ENCODE peak calls at places on chromosomes 16 and 17, in ten cellular contexts. C is BJ; B is astrocyte; X is RPMI7951; O is neural crest cell; H is upper lobe of right lung; N is activated CD4-positive, alpha-beta memory T cell treated with anti-CD3 and anti-CD28 coated beads, Interleukin-2, amount 10 ng/mL, durations not matched to agents 7 days and 5 days; V is WTC11; Y is H9; T is CD8-positive, alpha-beta memory T cell. M is an unnamed sample.

GRCh38 chr17:43540821-43541674 is 5.1 kb downstream of the ETV4 start:
- DNase-seq in C (no peak), B (no peak), X (no peak), O (no peak), H (no peak), N (no peak), V (peak; percentile 76), Y (peak; percentile 88), T (no peak), M (no peak)

GRCh38 chr17:63434951-63435571 is 11.0 kb downstream of the CYB561 start:
- DNase-seq in C (no peak), B (peak; percentile 27), X (peak; percentile 80), O (no peak), H (peak; percentile 91), N (peak; percentile 82), V (peak; percentile 43), Y (peak; percentile 71), T (peak; percentile 76), M (no peak)

GRCh38 chr17:17376362-17376761 is 73.2 kb downstream of the NT5M start:
- DNase-seq in C (peak; percentile 57), B (no peak), X (no peak), O (no peak), H (peak; percentile 65), N (no peak), V (no peak), Y (no peak), T (no peak), M (peak; percentile 51)

GRCh38 chr16:19294156-19294649 is 8.7 kb downstream of the CLEC19A start:
- DNase-seq in C (no peak), B (no peak), X (peak; percentile 4), O (no peak), H (peak; percentile 81), N (peak; percentile 18), V (no peak), Y (no peak), T (no peak), M (no peak)

GRCh38 chr16:10663744-10664143 is 31.0 kb downstream of the TEKT5 start:
- DNase-seq in C (no peak), B (no peak), X (no peak), O (no peak), H (peak; percentile 27), N (no peak), V (no peak), Y (no peak), T (no peak), M (no peak)

GRCh38 chr17:68391561-68392268 is 65.6 kb downstream of the WIPI1 start:
- DNase-seq in C (no peak), B (no peak), X (no peak), O (no peak), H (no peak), N (no peak), V (no peak), Y (no peak), T (no peak), M (no peak)

GRCh38 chr16:3119286-3119685 is 6.9 kb downstream of the ZNF205 start:
- DNase-seq in C (no peak), B (no peak), X (no peak), O (no peak), H (no peak), N (no peak), V (no peak), Y (no peak), T (no peak), M (no peak)

GRCh38 chr17:75872434-75873351 is 5.7 kb downstream of the TRIM47 start:
- DNase-seq in C (peak; percentile 44), B (peak; percentile 56), X (peak; percentile 85), O (no peak), H (peak; percentile 72), N (peak; percentile 86), V (no peak), Y (peak; percentile 75), T (peak; percentile 51), M (no peak)

GRCh38 chr16:83809092-83809491 is 1.3 kb downstream of the HSBP1 start:
- DNase-seq in C (no peak), B (no peak), X (no peak), O (no peak), H (no peak), N (no peak), V (no peak), Y (no peak), T (no peak), M (no peak)

GRCh38 chr16:9578459-9578858 is 487.0 kb downstream of the HAPSTR1 start:
- DNase-seq in C (no peak), B (no peak), X (no peak), O (no peak), H (no peak), N (no peak), V (no peak), Y (no peak), T (no peak), M (no peak)